ENCODE peak calls at places on chromosomes 16 and 17, in seven cellular contexts. One of them, this sample, is unnamed.

GRCh38 chr17:76370261-76370993 is 14.0 kb upstream of the SPHK1 start:
- DNase-seq in CD4-positive, alpha-beta T cell: no peak
- DNase-seq in PC-3: peak
- DNase-seq in MM.1S: no peak
- DNase-seq in retina: peak
- DNase-seq in head of caudate nucleus: peak
- DNase-seq in activated CD8-positive, alpha-beta memory T cell treated with anti-CD3 and anti-CD28 coated beads for 1 hour: no peak
- DNase-seq in this sample: peak

GRCh38 chr17:49217651-49218413 is 7.3 kb downstream of the ABI3 start:
- DNase-seq in CD4-positive, alpha-beta T cell: peak
- DNase-seq in PC-3: no peak
- DNase-seq in MM.1S: no peak
- DNase-seq in retina: no peak
- DNase-seq in head of caudate nucleus: peak
- DNase-seq in activated CD8-positive, alpha-beta memory T cell treated with anti-CD3 and anti-CD28 coated beads for 1 hour: peak
- DNase-seq in this sample: no peak

GRCh38 chr16:85506358-85506911 is 106.7 kb upstream of the GSE1 start:
- DNase-seq in CD4-positive, alpha-beta T cell: no peak
- DNase-seq in PC-3: no peak
- DNase-seq in MM.1S: no peak
- DNase-seq in retina: no peak
- DNase-seq in head of caudate nucleus: no peak
- DNase-seq in activated CD8-positive, alpha-beta memory T cell treated with anti-CD3 and anti-CD28 coated beads for 1 hour: no peak
- DNase-seq in this sample: no peak

GRCh38 chr17:66789093-66789492 is 45.8 kb upstream of the CACNG5 start:
- DNase-seq in CD4-positive, alpha-beta T cell: no peak
- DNase-seq in PC-3: no peak
- DNase-seq in MM.1S: no peak
- DNase-seq in retina: no peak
- DNase-seq in head of caudate nucleus: no peak
- DNase-seq in activated CD8-positive, alpha-beta memory T cell treated with anti-CD3 and anti-CD28 coated beads for 1 hour: no peak
- DNase-seq in this sample: no peak

GRCh38 chr17:30091771-30092170 is 24.8 kb upstream of the NSRP1 start:
- DNase-seq in CD4-positive, alpha-beta T cell: no peak
- DNase-seq in PC-3: peak
- DNase-seq in MM.1S: no peak
- DNase-seq in retina: no peak
- DNase-seq in head of caudate nucleus: no peak
- DNase-seq in activated CD8-positive, alpha-beta memory T cell treated with anti-CD3 and anti-CD28 coated beads for 1 hour: no peak
- DNase-seq in this sample: peak

GRCh38 chr17:75244133-75244866 is 17.1 kb downstream of the GGA3 start:
- DNase-seq in CD4-positive, alpha-beta T cell: no peak
- DNase-seq in PC-3: no peak
- DNase-seq in MM.1S: no peak
- DNase-seq in retina: no peak
- DNase-seq in head of caudate nucleus: peak
- DNase-seq in activated CD8-positive, alpha-beta memory T cell treated with anti-CD3 and anti-CD28 coated beads for 1 hour: no peak
- DNase-seq in this sample: no peak

GRCh38 chr17:32386844-32387243 is 36.9 kb downstream of the ZNF207 start:
- DNase-seq in CD4-positive, alpha-beta T cell: no peak
- DNase-seq in PC-3: peak
- DNase-seq in MM.1S: no peak
- DNase-seq in retina: no peak
- DNase-seq in head of caudate nucleus: no peak
- DNase-seq in activated CD8-positive, alpha-beta memory T cell treated with anti-CD3 and anti-CD28 coated beads for 1 hour: no peak
- DNase-seq in this sample: peak

GRCh38 chr16:79172306-79172705 is 428.2 kb downstream of the MAF start:
- DNase-seq in CD4-positive, alpha-beta T cell: no peak
- DNase-seq in PC-3: no peak
- DNase-seq in MM.1S: no peak
- DNase-seq in retina: no peak
- DNase-seq in head of caudate nucleus: no peak
- DNase-seq in activated CD8-positive, alpha-beta memory T cell treated with anti-CD3 and anti-CD28 coated beads for 1 hour: no peak
- DNase-seq in this sample: no peak

GRCh38 chr16:74742051-74742481 is 32.6 kb downstream of the FA2H start:
- DNase-seq in CD4-positive, alpha-beta T cell: no peak
- DNase-seq in PC-3: no peak
- DNase-seq in MM.1S: no peak
- DNase-seq in retina: no peak
- DNase-seq in head of caudate nucleus: no peak
- DNase-seq in activated CD8-positive, alpha-beta memory T cell treated with anti-CD3 and anti-CD28 coated beads for 1 hour: no peak
- DNase-seq in this sample: peak

GRCh38 chr16:63461248-63461841 is 1425.1 kb upstream of the CDH8 start:
- DNase-seq in CD4-positive, alpha-beta T cell: no peak
- DNase-seq in PC-3: peak
- DNase-seq in MM.1S: peak
- DNase-seq in retina: peak
- DNase-seq in head of caudate nucleus: peak
- DNase-seq in activated CD8-positive, alpha-beta memory T cell treated with anti-CD3 and anti-CD28 coated beads for 1 hour: no peak
- DNase-seq in this sample: peak

GRCh38 chr16:7268182-7268581 is 64.5 kb upstream of the RBFOX1 start:
- DNase-seq in CD4-positive, alpha-beta T cell: no peak
- DNase-seq in PC-3: peak
- DNase-seq in MM.1S: no peak
- DNase-seq in retina: peak
- DNase-seq in head of caudate nucleus: peak
- DNase-seq in activated CD8-positive, alpha-beta memory T cell treated with anti-CD3 and anti-CD28 coated beads for 1 hour: no peak
- DNase-seq in this sample: peak

GRCh38 chr16:69410285-69410990 is 14.0 kb upstream of the CYB5B start:
- DNase-seq in CD4-positive, alpha-beta T cell: no peak
- DNase-seq in PC-3: peak
- DNase-seq in MM.1S: no peak
- DNase-seq in retina: no peak
- DNase-seq in head of caudate nucleus: no peak
- DNase-seq in activated CD8-positive, alpha-beta memory T cell treated with anti-CD3 and anti-CD28 coated beads for 1 hour: no peak
- DNase-seq in this sample: peak